ENCODE peak calls at places on chromosome 13, in five cellular contexts. L is sigmoid colon, G is GM23338, Z is spleen, K is stomach. O is an unnamed sample. For H3K27me3, the result is how much of the 10 kb centered on the place peaks cover.

GRCh38 chr13:46614582-46614981 is 61.6 kb downstream of the LRCH1 start:
- DNase-seq in L (no peak), G (no peak), Z (no peak), K (no peak), O (no peak)

GRCh38 chr13:34322416-34323074 is 504.6 kb downstream of the RFC3 start:
- DNase-seq in L (no peak), G (no peak), Z (no peak), K (no peak), O (no peak)

GRCh38 chr13:107223867-107224266 is 655.9 kb upstream of the ARGLU1 start:
- DNase-seq in L (no peak), G (no peak), Z (no peak), K (no peak), O (no peak)

GRCh38 chr13:62633448-62633847 is 1217.8 kb upstream of the PCDH20 start:
- DNase-seq in L (no peak), G (no peak), Z (no peak), K (no peak), O (no peak)

GRCh38 chr13:75749407-75749806 is 113.3 kb downstream of the LMO7 start:
- DNase-seq in L (no peak), G (peak), Z (no peak), K (no peak), O (no peak)

GRCh38 chr13:85312071-85312470 is 487.1 kb downstream of the SLITRK6 start:
- DNase-seq in L (no peak), G (no peak), Z (no peak), K (no peak), O (no peak)

GRCh38 chr13:42883771-42884170 is 102.4 kb downstream of the FAM216B start:
- DNase-seq in L (no peak), G (no peak), Z (no peak), K (no peak), O (no peak)

GRCh38 chr13:114015608-114016295 is 41.9 kb upstream of the C13orf46 start:
- DNase-seq in L (no peak), G (no peak), Z (no peak), K (peak), O (peak)

GRCh38 chr13:112947796-112948195 is 21.2 kb upstream of the MCF2L start:
- DNase-seq in L (peak), G (no peak), Z (no peak), K (no peak), O (no peak)

GRCh38 chr13:113027095-113027494 is 58.1 kb downstream of the MCF2L start:
- DNase-seq in L (no peak), G (no peak), Z (no peak), K (no peak), O (no peak)

GRCh38 chr13:93217701-93218100 is 8.9 kb upstream of the GPC6 start:
- DNase-seq in L (no peak), G (no peak), Z (no peak), K (no peak), O (no peak)

GRCh38 chr13:41546372-41547252 is 89.3 kb downstream of the RGCC start:
- DNase-seq in L (no peak), G (no peak), Z (no peak), K (no peak), O (no peak)

GRCh38 chr13:20415288-20415644 is 110.4 kb downstream of the CRYL1 start:
- DNase-seq in L (no peak), G (peak), Z (no peak), K (no peak), O (no peak)

GRCh38 chr13:30889196-30889690 is 16.8 kb upstream of the MEDAG start:
- DNase-seq in L (no peak), G (no peak), Z (no peak), K (no peak), O (no peak)

GRCh38 chr13:28485097-28485496 is 9.8 kb downstream of the FLT1 start:
- DNase-seq in L (no peak), G (no peak), Z (no peak), K (no peak), O (no peak)

GRCh38 chr13:44305845-44306244 is 67.8 kb upstream of the SERP2 start:
- DNase-seq in L (no peak), G (peak), Z (no peak), K (peak), O (no peak)

GRCh38 chr13:42996584-42996983 is 4.5 kb upstream of the EPSTI1 start:
- DNase-seq in L (no peak), G (no peak), Z (no peak), K (no peak), O (no peak)

GRCh38 chr13:97448503-97449251 is 14.7 kb downstream of the RAP2A start:
- DNase-seq in L (no peak), G (peak), Z (no peak), K (no peak), O (no peak)

GRCh38 chr13:75489502-75490263 is 7.7 kb upstream of the TBC1D4 start:
- DNase-seq in L (no peak), G (no peak), Z (no peak), K (peak), O (no peak)

GRCh38 chr13:20118268-20119140 is 42.3 kb downstream of the GJA3 start:
- DNase-seq in L (peak), G (peak), Z (peak), K (peak), O (no peak)

GRCh38 chr13:40146063-40146462 is 490.6 kb downstream of the COG6 start:
- DNase-seq in L (no peak), G (peak), Z (no peak), K (no peak), O (no peak)

GRCh38 chr13:64041296-64041695 is 2625.6 kb upstream of the PCDH20 start:
- DNase-seq in L (no peak), G (no peak), Z (no peak), K (no peak), O (no peak)

GRCh38 chr13:96003304-96003703 is 49.9 kb downstream of the UGGT2 start:
- DNase-seq in L (no peak), G (peak), Z (no peak), K (no peak), O (no peak)

GRCh38 chr13:55038230-55038629 is 2009.6 kb downstream of the OLFM4 start:
- DNase-seq in L (no peak), G (no peak), Z (no peak), K (no peak), O (no peak)

GRCh38 chr13:59047546-59047945 is 1116.2 kb downstream of the DIAPH3 start:
- DNase-seq in L (no peak), G (peak), Z (no peak), K (no peak), O (no peak)

GRCh38 chr13:37716395-37716794 is 117.8 kb upstream of the POSTN start:
- DNase-seq in L (no peak), G (no peak), Z (no peak), K (no peak), O (no peak)

GRCh38 chr13:61913183-61913582 is 497.5 kb upstream of the PCDH20 start:
- DNase-seq in L (no peak), G (no peak), Z (no peak), K (no peak), O (no peak)

GRCh38 chr13:71772376-71772775 is 94.6 kb downstream of the DACH1 start:
- DNase-seq in L (no peak), G (no peak), Z (no peak), K (no peak), O (no peak)

GRCh38 chr13:19634129-19634740 is 776 bp downstream of the MPHOSPH8 start:
- DNase-seq in L (peak), G (peak), Z (no peak), K (peak), O (no peak)

GRCh38 chr13:26050568-26051230 is 1.1 kb downstream of the SHISA2 start:
- DNase-seq in L (no peak), G (peak), Z (no peak), K (peak), O (no peak)

GRCh38 chr13:26052136-26052736 is 420 bp upstream of the SHISA2 start:
- DNase-seq in L (no peak), G (peak), Z (no peak), K (no peak), O (no peak)

GRCh38 chr13:26053418-26053980 is 1.7 kb upstream of the SHISA2 start:
- DNase-seq in L (no peak), G (no peak), Z (no peak), K (no peak), O (no peak)

GRCh38 chr13:26048745-26049144 is 3.1 kb downstream of the SHISA2 start:
- DNase-seq in L (no peak), G (no peak), Z (no peak), K (no peak), O (no peak)

DNA sequence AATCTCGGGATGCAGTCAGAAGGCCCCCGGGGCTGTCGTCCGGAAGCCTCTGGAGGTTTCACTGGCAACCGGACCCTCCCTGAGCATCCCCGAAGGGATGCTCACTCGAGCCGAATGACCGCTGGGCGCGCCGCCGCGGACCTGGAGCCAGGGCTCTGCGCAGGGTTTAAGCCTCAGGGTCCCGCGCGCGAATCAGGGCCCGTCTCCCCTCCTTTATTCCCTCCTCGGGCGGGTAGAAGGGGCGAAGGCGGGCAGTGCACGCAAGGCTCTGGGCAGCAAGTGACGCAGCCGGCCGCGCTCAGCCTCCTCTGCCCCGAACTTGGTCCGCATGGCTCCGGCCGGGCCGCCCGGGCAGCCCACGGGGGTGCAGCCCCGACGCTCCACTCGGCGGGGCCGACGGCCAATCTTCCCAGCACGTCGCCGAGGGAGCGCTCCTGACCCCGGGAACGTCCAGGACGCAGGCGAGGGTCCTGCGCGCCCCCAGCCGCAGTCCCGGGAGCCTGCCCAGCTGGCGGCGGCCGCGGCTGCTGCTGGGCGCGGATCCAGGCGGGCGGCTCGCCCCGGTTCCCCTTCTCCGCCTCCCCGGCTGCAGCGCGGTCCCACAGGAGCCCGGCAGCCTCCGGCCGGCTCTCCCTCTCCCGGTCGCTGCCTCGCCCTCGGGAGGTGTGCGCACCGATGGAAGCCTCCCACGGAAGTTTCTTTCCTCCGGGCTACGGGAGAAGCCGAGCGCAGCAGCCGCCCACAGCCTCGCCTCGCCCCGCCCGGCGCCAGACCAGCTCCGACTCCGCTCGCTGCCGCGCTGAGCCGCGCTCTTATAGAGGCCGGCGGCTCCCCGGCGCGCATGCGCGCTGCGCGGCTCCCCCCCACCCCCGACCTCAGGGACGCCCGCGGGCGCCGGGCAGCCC is at the start of gene SHISA2:
- DNase-seq in L (no peak), G (peak), Z (no peak), K (peak), O (no peak)
- TF ChIP-seq POLR2AphosphoS5 in L (no peak), G (peak), Z (no peak), K (peak), O (no peak)

GRCh38 chr13:111865826-111866225 is 201.1 kb upstream of the SOX1 start:
- DNase-seq in L (no peak), G (no peak), Z (no peak), K (no peak), O (no peak)

GRCh38 chr13:111865046-111865445 is 201.9 kb upstream of the SOX1 start:
- DNase-seq in L (no peak), G (no peak), Z (no peak), K (no peak), O (no peak)

GRCh38 chr13:111866731-111867245 is 200.2 kb upstream of the SOX1 start:
- DNase-seq in L (no peak), G (no peak), Z (no peak), K (no peak), O (no peak)

GRCh38 chr13:111868716-111869115 is 198.2 kb upstream of the SOX1 start:
- DNase-seq in L (no peak), G (no peak), Z (no peak), K (no peak), O (no peak)

GRCh38 chr13:111867657-111868056 is 199.3 kb upstream of the SOX1 start:
- DNase-seq in L (no peak), G (no peak), Z (no peak), K (no peak), O (no peak)
- H3K27me3 ChIP-seq in L (under half), G (under half), Z (under half), K (under half), O (under half)

DNA sequence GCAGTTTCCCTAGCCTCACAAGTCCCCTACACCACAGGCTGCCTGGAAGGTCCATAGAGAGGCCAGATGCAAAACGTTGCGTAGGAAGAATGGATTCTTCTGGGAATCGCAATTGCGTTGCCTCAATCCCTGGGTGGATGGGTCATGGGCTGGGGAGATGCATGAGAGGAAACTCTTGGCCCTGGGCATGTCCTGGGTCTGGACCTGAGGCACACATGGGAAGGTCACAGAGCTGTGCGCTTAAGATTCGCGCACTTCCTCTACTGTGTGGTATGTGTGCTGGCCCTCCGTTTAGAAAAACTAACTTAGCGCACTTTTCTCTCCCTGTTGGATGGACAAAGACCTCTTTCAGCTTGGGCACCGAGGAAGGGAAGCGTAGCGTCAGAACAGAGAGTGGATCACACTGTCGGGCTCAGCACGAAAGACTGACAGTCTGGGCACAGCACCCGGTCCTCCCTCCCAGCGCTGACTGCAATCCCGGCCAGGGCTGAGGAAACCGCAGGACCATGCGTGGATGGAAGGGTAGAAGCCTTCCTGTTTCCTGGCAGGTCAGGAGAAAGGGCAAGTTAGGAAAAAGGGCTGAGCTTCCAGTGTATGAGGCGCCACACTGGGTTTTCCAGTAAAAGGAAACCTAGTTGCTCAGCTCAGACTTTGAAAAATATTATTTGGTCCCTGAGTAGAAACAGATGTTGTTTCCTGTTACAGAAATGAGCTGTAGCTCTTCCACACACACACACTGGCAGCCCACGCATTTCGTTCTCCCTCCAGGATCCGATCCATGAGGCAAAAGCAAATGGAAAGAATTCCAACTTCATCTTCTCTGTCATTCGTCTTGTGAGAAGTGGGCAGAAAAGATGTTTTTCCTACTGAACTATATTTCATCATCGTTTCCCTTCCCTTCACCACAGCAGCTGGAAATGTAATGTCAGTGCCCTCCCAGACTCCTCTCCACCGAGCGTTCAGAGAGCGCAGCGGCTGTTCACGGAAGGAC is 86.0 kb downstream of the ING1 start:
- DNase-seq in L (no peak), G (no peak), Z (peak), K (no peak), O (peak)
- TF ChIP-seq POLR2AphosphoS5 in L (peak), G (no peak), Z (peak), K (no peak), O (no peak)

GRCh38 chr13:108496364-108497215 is 132.8 kb upstream of the MYO16 start:
- DNase-seq in L (no peak), G (peak), Z (no peak), K (no peak), O (no peak)
- H3K27me3 ChIP-seq in L (under half), G (half or more), Z (under half), K (under half), O (under half)

GRCh38 chr13:35930665-35931631 is 200.2 kb downstream of the DCLK1 start:
- DNase-seq in L (no peak), G (peak), Z (no peak), K (no peak), O (no peak)

GRCh38 chr13:35940734-35941133 is 190.4 kb downstream of the DCLK1 start:
- DNase-seq in L (no peak), G (no peak), Z (no peak), K (no peak), O (no peak)

GRCh38 chr13:35941374-35941773 is 189.8 kb downstream of the DCLK1 start:
- DNase-seq in L (no peak), G (no peak), Z (no peak), K (no peak), O (no peak)

DNA sequence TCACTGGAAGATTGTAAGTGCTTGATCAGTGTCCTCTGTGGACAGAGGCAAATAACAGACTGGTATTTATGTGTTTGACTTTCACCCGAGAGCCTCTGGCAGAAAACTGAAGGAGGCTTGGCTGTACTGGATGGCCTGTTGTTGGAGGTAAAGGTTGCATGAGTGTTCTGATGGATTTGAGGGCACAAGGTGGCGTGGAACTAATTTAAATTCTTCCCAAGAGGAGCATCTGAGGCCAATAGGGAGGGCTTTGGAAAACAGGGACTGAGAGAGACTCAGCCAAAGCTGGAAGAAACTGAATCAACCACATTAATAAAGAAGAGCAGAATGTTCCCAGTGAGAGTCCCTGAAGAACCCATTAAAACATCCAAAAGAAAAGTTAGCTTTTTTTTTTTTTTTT is 194.6 kb downstream of the DCLK1 start:
- DNase-seq in L (peak), G (no peak), Z (no peak), K (no peak), O (no peak)
- TF ChIP-seq POLR2AphosphoS5 in L (peak), G (no peak), Z (no peak), K (no peak), O (no peak)

DNA sequence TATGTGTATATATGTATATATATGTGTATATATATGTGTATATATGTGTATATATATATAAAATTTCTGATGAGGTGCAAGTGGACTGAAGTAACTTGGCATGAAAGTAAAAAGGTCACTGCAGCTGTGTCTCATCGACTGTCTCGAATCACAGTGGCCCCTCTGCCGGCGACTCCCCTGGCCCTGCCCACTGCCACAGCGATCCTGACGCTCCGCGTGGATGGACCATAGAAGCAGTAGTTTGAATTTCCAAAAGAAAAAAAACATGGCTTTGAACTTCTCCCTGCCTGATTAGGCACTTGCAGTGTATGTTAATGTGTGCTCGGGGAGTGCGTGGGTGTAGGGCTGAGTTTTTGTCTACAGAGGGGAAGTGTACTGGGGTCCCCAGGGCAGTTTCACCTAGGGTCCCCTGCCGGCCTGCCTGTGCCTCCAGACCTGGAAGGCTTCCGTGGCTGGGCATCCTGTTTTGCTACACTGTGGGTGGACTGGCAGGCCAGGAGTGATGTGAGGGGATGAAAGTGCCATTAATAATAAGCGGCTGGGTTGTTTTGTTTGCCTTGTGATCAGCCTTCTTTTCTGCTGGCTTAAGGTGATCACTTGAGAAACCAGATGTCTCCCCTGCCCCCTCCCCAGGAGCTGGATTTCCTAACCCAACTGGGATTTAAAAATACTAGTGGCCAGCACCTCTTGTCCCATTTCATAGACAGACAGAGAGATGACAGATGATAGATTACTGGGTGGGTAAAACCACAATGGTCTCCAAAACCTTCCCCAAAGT is 10.7 kb downstream of the ZIC5 start:
- DNase-seq in L (no peak), G (peak), Z (no peak), K (peak), O (no peak)
- H3K27me3 ChIP-seq in L (half or more), G (half or more), Z (half or more), K (under half), O (half or more)

O was measured in suprapubic skin.